ENCODE peak calls at places on chromosome 16, in eight cellular contexts. One of them, this sample, is unnamed.

GRCh38 chr16:27828671-27829070 is 234.8 kb downstream of the GSG1L start:
- DNase-seq in Daoy: no peak
- DNase-seq in vagina: no peak
- DNase-seq in stimulated activated CD4-positive, alpha-beta T cell treated with anti-CD3 and anti-CD28 coated beads, TNF-alpha, amount 100 ng/mL, for 1 hour: no peak
- DNase-seq in nephron progenitor cell: no peak
- DNase-seq in C1 segment of cervical spinal cord: no peak
- DNase-seq in HS-27A: no peak
- DNase-seq in GM04503: no peak
- DNase-seq in this sample: no peak

GRCh38 chr16:55035956-55036355 is 105.3 kb downstream of the IRX5 start:
- DNase-seq in Daoy: no peak
- DNase-seq in vagina: peak; percentile 58
- DNase-seq in stimulated activated CD4-positive, alpha-beta T cell treated with anti-CD3 and anti-CD28 coated beads, TNF-alpha, amount 100 ng/mL, for 1 hour: no peak
- DNase-seq in nephron progenitor cell: no peak
- DNase-seq in C1 segment of cervical spinal cord: no peak
- DNase-seq in HS-27A: no peak
- DNase-seq in GM04503: peak; percentile 31
- DNase-seq in this sample: no peak

GRCh38 chr16:51556694-51557327 is 405.7 kb upstream of the SALL1 start:
- DNase-seq in Daoy: peak; percentile 13
- DNase-seq in vagina: no peak
- DNase-seq in stimulated activated CD4-positive, alpha-beta T cell treated with anti-CD3 and anti-CD28 coated beads, TNF-alpha, amount 100 ng/mL, for 1 hour: no peak
- DNase-seq in nephron progenitor cell: peak; percentile 51
- DNase-seq in C1 segment of cervical spinal cord: no peak
- DNase-seq in HS-27A: no peak
- DNase-seq in GM04503: peak; percentile 68
- DNase-seq in this sample: peak; percentile 88

GRCh38 chr16:81405702-81406113 is 38.9 kb upstream of the CMIP start:
- DNase-seq in Daoy: peak; percentile 94
- DNase-seq in vagina: no peak
- DNase-seq in stimulated activated CD4-positive, alpha-beta T cell treated with anti-CD3 and anti-CD28 coated beads, TNF-alpha, amount 100 ng/mL, for 1 hour: no peak
- DNase-seq in nephron progenitor cell: no peak
- DNase-seq in C1 segment of cervical spinal cord: no peak
- DNase-seq in HS-27A: peak; percentile 92
- DNase-seq in GM04503: no peak
- DNase-seq in this sample: peak; percentile 91

GRCh38 chr16:50301626-50302471 is 35.5 kb downstream of the ADCY7 start:
- DNase-seq in Daoy: peak; percentile 67
- DNase-seq in vagina: no peak
- DNase-seq in stimulated activated CD4-positive, alpha-beta T cell treated with anti-CD3 and anti-CD28 coated beads, TNF-alpha, amount 100 ng/mL, for 1 hour: no peak
- DNase-seq in nephron progenitor cell: no peak
- DNase-seq in C1 segment of cervical spinal cord: no peak
- DNase-seq in HS-27A: peak; percentile 30
- DNase-seq in GM04503: no peak
- DNase-seq in this sample: peak; percentile 75

GRCh38 chr16:592518-593306 is 2.8 kb downstream of the RAB40C start:
- DNase-seq in Daoy: no peak
- DNase-seq in vagina: no peak
- DNase-seq in stimulated activated CD4-positive, alpha-beta T cell treated with anti-CD3 and anti-CD28 coated beads, TNF-alpha, amount 100 ng/mL, for 1 hour: no peak
- DNase-seq in nephron progenitor cell: no peak
- DNase-seq in C1 segment of cervical spinal cord: no peak
- DNase-seq in HS-27A: no peak
- DNase-seq in GM04503: no peak
- DNase-seq in this sample: no peak

GRCh38 chr16:70601576-70602575 is 44.5 kb upstream of the IL34 start:
- DNase-seq in Daoy: no peak
- DNase-seq in vagina: no peak
- DNase-seq in stimulated activated CD4-positive, alpha-beta T cell treated with anti-CD3 and anti-CD28 coated beads, TNF-alpha, amount 100 ng/mL, for 1 hour: no peak
- DNase-seq in nephron progenitor cell: no peak
- DNase-seq in C1 segment of cervical spinal cord: no peak
- DNase-seq in HS-27A: no peak
- DNase-seq in GM04503: no peak
- DNase-seq in this sample: no peak

GRCh38 chr16:88692861-88693260 is 6.6 kb upstream of the SNAI3 start:
- DNase-seq in Daoy: no peak
- DNase-seq in vagina: no peak
- DNase-seq in stimulated activated CD4-positive, alpha-beta T cell treated with anti-CD3 and anti-CD28 coated beads, TNF-alpha, amount 100 ng/mL, for 1 hour: no peak
- DNase-seq in nephron progenitor cell: no peak
- DNase-seq in C1 segment of cervical spinal cord: no peak
- DNase-seq in HS-27A: no peak
- DNase-seq in GM04503: no peak
- DNase-seq in this sample: no peak

GRCh38 chr16:56625943-56626654 is 518 bp downstream of the MT1E start:
- DNase-seq in Daoy: peak; percentile 32
- DNase-seq in vagina: no peak
- DNase-seq in stimulated activated CD4-positive, alpha-beta T cell treated with anti-CD3 and anti-CD28 coated beads, TNF-alpha, amount 100 ng/mL, for 1 hour: no peak
- DNase-seq in nephron progenitor cell: no peak
- DNase-seq in C1 segment of cervical spinal cord: no peak
- DNase-seq in HS-27A: no peak
- DNase-seq in GM04503: no peak
- DNase-seq in this sample: peak; percentile 88

GRCh38 chr16:81583893-81584705 is 139.5 kb downstream of the CMIP start:
- DNase-seq in Daoy: peak; percentile 83
- DNase-seq in vagina: no peak
- DNase-seq in stimulated activated CD4-positive, alpha-beta T cell treated with anti-CD3 and anti-CD28 coated beads, TNF-alpha, amount 100 ng/mL, for 1 hour: no peak
- DNase-seq in nephron progenitor cell: no peak
- DNase-seq in C1 segment of cervical spinal cord: no peak
- DNase-seq in HS-27A: no peak
- DNase-seq in GM04503: no peak
- DNase-seq in this sample: no peak

GRCh38 chr16:2147981-2148671 is at the start of gene RAB26:
- DNase-seq in Daoy: peak; percentile 87
- DNase-seq in vagina: no peak
- DNase-seq in stimulated activated CD4-positive, alpha-beta T cell treated with anti-CD3 and anti-CD28 coated beads, TNF-alpha, amount 100 ng/mL, for 1 hour: no peak
- DNase-seq in nephron progenitor cell: peak; percentile 85
- DNase-seq in C1 segment of cervical spinal cord: no peak
- DNase-seq in HS-27A: no peak
- DNase-seq in GM04503: no peak
- DNase-seq in this sample: peak; percentile 81